ENCODE peak calls at places on chromosomes 13 and 19, in four cellular contexts. Z is fibroblast of the aortic adventitia; L is stimulated activated CD4-positive, alpha-beta T cell treated with anti-CD3 and anti-CD28 coated beads, Interleukin-12 subunit alpha, Interleukin-12 subunit beta, amount 100 ng/mL, for 4 hours; Y is activated CD4-positive, alpha-beta memory T cell treated with anti-CD3 and anti-CD28 coated beads for 36 hours. U is an unnamed sample.

GRCh38 chr13:101155920-101156319 is 260.4 kb downstream of the NALCN start:
- DNase-seq in Z (no peak), L (no peak), Y (no peak), U (no peak)

GRCh38 chr19:32800191-32800590 is 69.4 kb downstream of the SLC7A9 start:
- DNase-seq in Z (no peak), L (no peak), Y (no peak), U (no peak)

GRCh38 chr19:46840157-46840942 is 10.3 kb downstream of the AP2S1 start:
- DNase-seq in Z (peak; percentile 81), L (peak; percentile 40), Y (peak; percentile 65), U (peak; percentile 78)

GRCh38 chr19:28443361-28443760 is 769.6 kb downstream of the UQCRFS1 start:
- DNase-seq in Z (no peak), L (no peak), Y (no peak), U (no peak)

GRCh38 chr19:12987781-12988180 is 7.5 kb upstream of the NFIX start:
- DNase-seq in Z (no peak), L (no peak), Y (no peak), U (no peak)

GRCh38 chr19:43664008-43664407 is 6.0 kb downstream of the PLAUR start:
- DNase-seq in Z (no peak), L (no peak), Y (peak; percentile 66), U (no peak)

GRCh38 chr13:29801737-29802305 is 48.6 kb downstream of the UBL3 start:
- DNase-seq in Z (no peak), L (no peak), Y (no peak), U (peak; percentile 18)

GRCh38 chr19:47020992-47021496 is 1.4 kb downstream of the NPAS1 start:
- DNase-seq in Z (no peak), L (no peak), Y (no peak), U (peak; percentile 11)

U was measured in fibroblast of pulmonary artery.